ENCODE peak calls at places on chromosomes 3 and 15, in ten cellular contexts. One of them, this sample, is unnamed.

GRCh38 chr15:79933245-79933644 is 36.4 kb upstream of the MTHFS start:
- DNase-seq in choroid plexus epithelial cell: no peak
- DNase-seq in left lung: no peak
- DNase-seq in body of pancreas: no peak
- DNase-seq in right lobe of liver: no peak
- DNase-seq in gastrocnemius medialis: no peak
- DNase-seq in IMR-90: no peak
- DNase-seq in NB4: no peak
- DNase-seq in psoas muscle: no peak
- DNase-seq in SK-N-SH: no peak
- DNase-seq in this sample: no peak

GRCh38 chr3:42769477-42770131 is 3.4 kb downstream of the CCDC13 start:
- DNase-seq in choroid plexus epithelial cell: no peak
- DNase-seq in left lung: peak; percentile 25
- DNase-seq in body of pancreas: no peak
- DNase-seq in right lobe of liver: no peak
- DNase-seq in gastrocnemius medialis: no peak
- DNase-seq in IMR-90: no peak
- DNase-seq in NB4: no peak
- DNase-seq in psoas muscle: no peak
- DNase-seq in SK-N-SH: no peak
- DNase-seq in this sample: no peak

GRCh38 chr15:72154316-72154715 is 36.1 kb downstream of the SENP8 start:
- DNase-seq in choroid plexus epithelial cell: no peak
- DNase-seq in left lung: no peak
- DNase-seq in body of pancreas: no peak
- DNase-seq in right lobe of liver: no peak
- DNase-seq in gastrocnemius medialis: no peak
- DNase-seq in IMR-90: no peak
- DNase-seq in NB4: no peak
- DNase-seq in psoas muscle: no peak
- DNase-seq in SK-N-SH: no peak
- DNase-seq in this sample: no peak

GRCh38 chr3:139339219-139339906 is 4.5 kb upstream of the MRPS22 start:
- DNase-seq in choroid plexus epithelial cell: no peak
- DNase-seq in left lung: no peak
- DNase-seq in body of pancreas: no peak
- DNase-seq in right lobe of liver: no peak
- DNase-seq in gastrocnemius medialis: no peak
- DNase-seq in IMR-90: peak; percentile 6
- DNase-seq in NB4: peak; percentile 90
- DNase-seq in psoas muscle: no peak
- DNase-seq in SK-N-SH: no peak
- DNase-seq in this sample: peak; percentile 19

GRCh38 chr3:120450261-120450913 is 405 bp downstream of the FSTL1 start:
- DNase-seq in choroid plexus epithelial cell: peak; percentile 36
- DNase-seq in left lung: no peak
- DNase-seq in body of pancreas: peak; percentile 36
- DNase-seq in right lobe of liver: peak; percentile 37
- DNase-seq in gastrocnemius medialis: no peak
- DNase-seq in IMR-90: no peak
- DNase-seq in NB4: peak; percentile 17
- DNase-seq in psoas muscle: peak; percentile 39
- DNase-seq in SK-N-SH: no peak
- DNase-seq in this sample: no peak

GRCh38 chr3:172709776-172710708 is 825 bp downstream of the NCEH1 start:
- DNase-seq in choroid plexus epithelial cell: peak; percentile 48
- DNase-seq in left lung: peak; percentile 47
- DNase-seq in body of pancreas: peak; percentile 50
- DNase-seq in right lobe of liver: peak; percentile 30
- DNase-seq in gastrocnemius medialis: peak; percentile 64
- DNase-seq in IMR-90: peak; percentile 41
- DNase-seq in NB4: peak; percentile 38
- DNase-seq in psoas muscle: peak; percentile 49
- DNase-seq in SK-N-SH: peak; percentile 44
- DNase-seq in this sample: peak; percentile 39

GRCh38 chr15:37046876-37047614 is 53.3 kb downstream of the MEIS2 start:
- DNase-seq in choroid plexus epithelial cell: peak; percentile 82
- DNase-seq in left lung: no peak
- DNase-seq in body of pancreas: no peak
- DNase-seq in right lobe of liver: no peak
- DNase-seq in gastrocnemius medialis: no peak
- DNase-seq in IMR-90: peak; percentile 70
- DNase-seq in NB4: no peak
- DNase-seq in psoas muscle: no peak
- DNase-seq in SK-N-SH: no peak
- DNase-seq in this sample: peak; percentile 59

GRCh38 chr3:11335056-11335608 is 62.9 kb downstream of the ATG7 start:
- DNase-seq in choroid plexus epithelial cell: peak; percentile 90
- DNase-seq in left lung: no peak
- DNase-seq in body of pancreas: no peak
- DNase-seq in right lobe of liver: no peak
- DNase-seq in gastrocnemius medialis: no peak
- DNase-seq in IMR-90: peak; percentile 81
- DNase-seq in NB4: peak; percentile 73
- DNase-seq in psoas muscle: no peak
- DNase-seq in SK-N-SH: peak; percentile 58
- DNase-seq in this sample: peak; percentile 86

GRCh38 chr15:45456212-45457106 is 66.1 kb downstream of the SLC30A4 start:
- DNase-seq in choroid plexus epithelial cell: peak; percentile 100
- DNase-seq in left lung: peak; percentile 85
- DNase-seq in body of pancreas: peak; percentile 48
- DNase-seq in right lobe of liver: no peak
- DNase-seq in gastrocnemius medialis: no peak
- DNase-seq in IMR-90: peak; percentile 100
- DNase-seq in NB4: peak; percentile 96
- DNase-seq in psoas muscle: peak; percentile 48
- DNase-seq in SK-N-SH: peak; percentile 49
- DNase-seq in this sample: peak; percentile 100

GRCh38 chr3:66302288-66302687 is 81.5 kb downstream of the SLC25A26 start:
- DNase-seq in choroid plexus epithelial cell: no peak
- DNase-seq in left lung: no peak
- DNase-seq in body of pancreas: no peak
- DNase-seq in right lobe of liver: no peak
- DNase-seq in gastrocnemius medialis: no peak
- DNase-seq in IMR-90: no peak
- DNase-seq in NB4: no peak
- DNase-seq in psoas muscle: no peak
- DNase-seq in SK-N-SH: no peak
- DNase-seq in this sample: peak; percentile 2

GRCh38 chr15:40081691-40082194 is 26.9 kb downstream of the BMF start:
- DNase-seq in choroid plexus epithelial cell: peak; percentile 78
- DNase-seq in left lung: peak; percentile 79
- DNase-seq in body of pancreas: peak; percentile 86
- DNase-seq in right lobe of liver: peak; percentile 73
- DNase-seq in gastrocnemius medialis: peak; percentile 68
- DNase-seq in IMR-90: peak; percentile 75
- DNase-seq in NB4: peak; percentile 74
- DNase-seq in psoas muscle: peak; percentile 43
- DNase-seq in SK-N-SH: peak; percentile 72
- DNase-seq in this sample: peak; percentile 56

GRCh38 chr3:134374791-134375541 is 719 bp upstream of the AMOTL2 start:
- DNase-seq in choroid plexus epithelial cell: peak; percentile 40
- DNase-seq in left lung: no peak
- DNase-seq in body of pancreas: peak; percentile 69
- DNase-seq in right lobe of liver: peak; percentile 77
- DNase-seq in gastrocnemius medialis: no peak
- DNase-seq in IMR-90: no peak
- DNase-seq in NB4: no peak
- DNase-seq in psoas muscle: peak; percentile 70
- DNase-seq in SK-N-SH: no peak
- DNase-seq in this sample: no peak

GRCh38 chr3:143119009-143119914 is at the start of gene CHST2:
- DNase-seq in choroid plexus epithelial cell: peak; percentile 87
- DNase-seq in left lung: peak; percentile 79
- DNase-seq in body of pancreas: peak; percentile 56
- DNase-seq in right lobe of liver: peak; percentile 82
- DNase-seq in gastrocnemius medialis: peak; percentile 10
- DNase-seq in IMR-90: peak; percentile 71
- DNase-seq in NB4: peak; percentile 82
- DNase-seq in psoas muscle: peak; percentile 72
- DNase-seq in SK-N-SH: peak; percentile 94
- DNase-seq in this sample: peak; percentile 72

GRCh38 chr3:143120716-143121239 is 1.2 kb downstream of the CHST2 start:
- DNase-seq in choroid plexus epithelial cell: peak; percentile 65
- DNase-seq in left lung: peak; percentile 41
- DNase-seq in body of pancreas: no peak
- DNase-seq in right lobe of liver: peak; percentile 26
- DNase-seq in gastrocnemius medialis: no peak
- DNase-seq in IMR-90: peak; percentile 26
- DNase-seq in NB4: peak; percentile 67
- DNase-seq in psoas muscle: peak; percentile 16
- DNase-seq in SK-N-SH: peak; percentile 50
- DNase-seq in this sample: peak; percentile 42

GRCh38 chr3:143121240-143122088 is 1.9 kb downstream of the CHST2 start:
- DNase-seq in choroid plexus epithelial cell: peak; percentile 87
- DNase-seq in left lung: peak; percentile 66
- DNase-seq in body of pancreas: peak; percentile 22
- DNase-seq in right lobe of liver: peak; percentile 46
- DNase-seq in gastrocnemius medialis: no peak
- DNase-seq in IMR-90: peak; percentile 55
- DNase-seq in NB4: peak; percentile 85
- DNase-seq in psoas muscle: peak; percentile 37
- DNase-seq in SK-N-SH: peak; percentile 60
- DNase-seq in this sample: peak; percentile 68

GRCh38 chr3:143118630-143119008 is 952 bp upstream of the CHST2 start:
- DNase-seq in choroid plexus epithelial cell: no peak
- DNase-seq in left lung: no peak
- DNase-seq in body of pancreas: no peak
- DNase-seq in right lobe of liver: no peak
- DNase-seq in gastrocnemius medialis: no peak
- DNase-seq in IMR-90: no peak
- DNase-seq in NB4: no peak
- DNase-seq in psoas muscle: no peak
- DNase-seq in SK-N-SH: no peak
- DNase-seq in this sample: no peak

DNA sequence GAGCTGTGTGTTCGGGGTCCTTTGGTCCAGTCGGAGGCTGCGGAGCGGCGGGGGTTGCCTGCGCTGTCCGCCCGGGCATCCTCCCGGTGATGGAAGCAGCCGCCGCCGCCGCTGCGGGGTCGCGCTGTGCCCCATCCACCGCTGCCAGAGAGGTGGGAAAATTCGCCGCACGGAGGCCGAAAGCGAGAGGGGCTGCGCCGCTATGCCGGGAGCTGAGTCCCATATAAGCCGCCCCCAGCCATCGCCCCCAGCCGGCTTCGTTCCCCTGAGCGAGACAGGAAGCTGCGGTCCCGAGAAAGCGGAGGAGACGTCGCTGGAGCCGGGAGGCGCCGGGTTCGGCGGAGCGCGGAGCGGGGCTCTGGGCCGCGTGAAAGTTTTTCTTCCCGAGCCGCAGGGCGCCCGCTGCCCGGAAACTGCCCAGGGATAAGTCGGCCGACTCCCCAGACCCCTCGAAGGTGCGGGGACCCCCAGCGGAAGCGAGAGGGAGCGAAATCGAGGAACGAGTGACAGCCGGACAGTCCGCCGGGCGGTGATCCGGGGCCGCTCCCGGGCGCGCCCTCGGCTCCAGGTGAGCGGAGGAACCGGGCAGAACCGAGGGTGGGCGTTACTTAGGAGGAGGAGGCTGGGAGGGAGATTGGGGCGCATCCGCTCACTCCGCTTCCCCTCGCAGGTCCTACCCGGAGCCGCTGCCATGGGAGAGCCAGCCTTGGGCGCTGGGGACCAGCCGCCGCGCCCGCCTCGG is 574 bp downstream of the CHST2 start:
- DNase-seq in choroid plexus epithelial cell: peak; percentile 38
- DNase-seq in left lung: peak; percentile 35
- DNase-seq in body of pancreas: no peak
- DNase-seq in right lobe of liver: peak; percentile 35
- DNase-seq in gastrocnemius medialis: no peak
- DNase-seq in IMR-90: no peak
- DNase-seq in NB4: peak; percentile 61
- DNase-seq in psoas muscle: peak; percentile 28
- DNase-seq in SK-N-SH: peak; percentile 59
- DNase-seq in this sample: no peak
- TF ChIP-seq CTCF in choroid plexus epithelial cell: no peak
- TF ChIP-seq CTCF in left lung: no peak
- TF ChIP-seq CTCF in body of pancreas: no peak
- TF ChIP-seq CTCF in right lobe of liver: no peak
- TF ChIP-seq CTCF in gastrocnemius medialis: no peak
- TF ChIP-seq CTCF in IMR-90: no peak
- TF ChIP-seq CTCF in NB4: no peak
- TF ChIP-seq CTCF in psoas muscle: no peak
- TF ChIP-seq CTCF in SK-N-SH: peak; percentile 13
- TF ChIP-seq CTCF in this sample: no peak

DNA sequence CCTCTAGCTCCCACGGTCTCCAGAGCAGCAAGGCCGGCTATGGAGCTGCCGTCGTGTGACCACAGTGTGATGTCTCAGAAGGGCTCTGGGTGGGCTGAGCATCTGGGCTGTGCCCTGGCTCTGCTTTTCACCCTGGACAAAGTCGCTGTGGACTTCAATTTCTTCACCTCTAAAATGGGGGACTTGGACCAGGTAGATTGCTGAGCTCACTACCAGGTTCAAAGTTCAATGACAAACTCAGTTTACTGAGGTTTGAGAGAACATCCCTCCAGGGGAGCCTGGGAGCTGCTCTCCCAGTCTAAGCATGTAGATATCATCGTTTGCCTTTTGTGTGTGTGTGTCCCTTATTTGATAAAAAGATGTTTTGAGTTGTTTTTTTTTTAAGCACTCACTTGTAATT is 25.1 kb downstream of the RLBP1 start:
- DNase-seq in choroid plexus epithelial cell: no peak
- DNase-seq in left lung: no peak
- DNase-seq in body of pancreas: no peak
- DNase-seq in right lobe of liver: no peak
- DNase-seq in gastrocnemius medialis: no peak
- DNase-seq in IMR-90: no peak
- DNase-seq in NB4: no peak
- DNase-seq in psoas muscle: no peak
- DNase-seq in SK-N-SH: no peak
- DNase-seq in this sample: no peak
- H3K4me3 ChIP-seq in choroid plexus epithelial cell: no peak overlapping the region
- H3K4me3 ChIP-seq in left lung: no peak overlapping the region
- H3K4me3 ChIP-seq in body of pancreas: no peak overlapping the region
- H3K4me3 ChIP-seq in right lobe of liver: no peak overlapping the region
- H3K4me3 ChIP-seq in gastrocnemius medialis: no peak overlapping the region
- H3K4me3 ChIP-seq in IMR-90: no peak overlapping the region
- H3K4me3 ChIP-seq in NB4: no peak overlapping the region
- H3K4me3 ChIP-seq in psoas muscle: no peak overlapping the region
- H3K4me3 ChIP-seq in SK-N-SH: no peak overlapping the region
- H3K4me3 ChIP-seq in this sample: no peak overlapping the region

GRCh38 chr3:165210132-165210531 is 13.9 kb upstream of the SLITRK3 start:
- DNase-seq in choroid plexus epithelial cell: peak; percentile 4
- DNase-seq in left lung: no peak
- DNase-seq in body of pancreas: no peak
- DNase-seq in right lobe of liver: no peak
- DNase-seq in gastrocnemius medialis: no peak
- DNase-seq in IMR-90: no peak
- DNase-seq in NB4: no peak
- DNase-seq in psoas muscle: no peak
- DNase-seq in SK-N-SH: no peak
- DNase-seq in this sample: no peak
- TF ChIP-seq CTCF in choroid plexus epithelial cell: no peak
- TF ChIP-seq CTCF in left lung: no peak
- TF ChIP-seq CTCF in body of pancreas: peak; percentile 9
- TF ChIP-seq CTCF in right lobe of liver: peak; percentile 39
- TF ChIP-seq CTCF in gastrocnemius medialis: no peak
- TF ChIP-seq CTCF in IMR-90: no peak
- TF ChIP-seq CTCF in NB4: no peak
- TF ChIP-seq CTCF in psoas muscle: no peak
- TF ChIP-seq CTCF in SK-N-SH: peak; percentile 53
- TF ChIP-seq CTCF in this sample: peak; percentile 33

GRCh38 chr3:122021037-122021436 is 1.0 kb downstream of the ILDR1 start:
- DNase-seq in choroid plexus epithelial cell: no peak
- DNase-seq in left lung: no peak
- DNase-seq in body of pancreas: no peak
- DNase-seq in right lobe of liver: no peak
- DNase-seq in gastrocnemius medialis: no peak
- DNase-seq in IMR-90: no peak
- DNase-seq in NB4: no peak
- DNase-seq in psoas muscle: no peak
- DNase-seq in SK-N-SH: no peak
- DNase-seq in this sample: no peak
- H3K4me3 ChIP-seq in choroid plexus epithelial cell: no peak overlapping the region
- H3K4me3 ChIP-seq in left lung: peak overlapping the region; percentile 18
- H3K4me3 ChIP-seq in body of pancreas: no peak overlapping the region
- H3K4me3 ChIP-seq in right lobe of liver: no peak overlapping the region
- H3K4me3 ChIP-seq in gastrocnemius medialis: no peak overlapping the region
- H3K4me3 ChIP-seq in IMR-90: no peak overlapping the region
- H3K4me3 ChIP-seq in NB4: no peak overlapping the region
- H3K4me3 ChIP-seq in psoas muscle: no peak overlapping the region
- H3K4me3 ChIP-seq in SK-N-SH: no peak overlapping the region
- H3K4me3 ChIP-seq in this sample: no peak overlapping the region

This sample was measured in fibroblast of mammary gland.